ENCODE peak calls at places on chromosomes 2 and 18, in six cellular contexts. F is neural progenitor cell, D is PC-9, V is endothelial cell of umbilical vein, Q is K562, O is GM12878. P is an unnamed sample.

GRCh38 chr18:53115876-53116585 is 776.0 kb downstream of the DCC start:
- DNase-seq in O (no peak), Q (no peak), D (no peak), V (no peak), F (no peak), P (no peak)

GRCh38 chr2:62339413-62339812 is 143.5 kb downstream of the B3GNT2 start:
- DNase-seq in V (no peak), Q (no peak), F (no peak), O (no peak), D (no peak), P (no peak)

GRCh38 chr2:2662037-2662846 is 331.2 kb upstream of the MYT1L start:
- DNase-seq in D (no peak), F (no peak), O (no peak), V (no peak), Q (no peak), P (peak; percentile 7)

GRCh38 chr2:18412980-18413793 is 147.3 kb downstream of the RDH14 start:
- DNase-seq in D (no peak), Q (no peak), V (peak; percentile 65), O (no peak), F (no peak), P (peak; percentile 77)

GRCh38 chr18:43396266-43396665 is 119.0 kb upstream of the SYT4 start:
- DNase-seq in Q (no peak), D (no peak), F (peak; percentile 38), V (peak; percentile 3), O (no peak), P (peak; percentile 41)

GRCh38 chr2:205865794-205866490 is 183.6 kb downstream of the NRP2 start:
- DNase-seq in Q (no peak), O (no peak), V (peak; percentile 12), F (no peak), D (no peak), P (peak; percentile 22)

GRCh38 chr2:3480352-3481010 is 38.9 kb downstream of the ADI1 start:
- DNase-seq in V (no peak), O (no peak), D (no peak), Q (no peak), F (no peak), P (peak; percentile 6)

GRCh38 chr2:100460904-100461303 is 9.4 kb upstream of the NMS start:
- DNase-seq in V (no peak), Q (no peak), O (no peak), D (no peak), F (no peak), P (no peak)

GRCh38 chr2:20618468-20618885 is 32.4 kb downstream of the HS1BP3 start:
- DNase-seq in V (no peak), Q (no peak), O (no peak), F (no peak), D (no peak), P (peak; percentile 59)

GRCh38 chr18:63339920-63340484 is 20.4 kb upstream of the BCL2 start:
- DNase-seq in D (no peak), Q (no peak), F (peak; percentile 86), V (peak; percentile 40), O (no peak), P (peak; percentile 68)

GRCh38 chr2:21356857-21357255 is 233.1 kb downstream of the TDRD15 start:
- DNase-seq in V (no peak), Q (no peak), O (no peak), D (no peak), F (no peak), P (no peak)

GRCh38 chr2:98604547-98604946 is 3.8 kb downstream of the COA5 start:
- DNase-seq in F (no peak), O (no peak), Q (no peak), V (no peak), D (no peak), P (no peak)

GRCh38 chr18:62754026-62754425 is 38.7 kb downstream of the PHLPP1 start:
- DNase-seq in Q (no peak), F (no peak), O (no peak), D (no peak), V (no peak), P (no peak)

GRCh38 chr2:30912056-30912455 is 104.8 kb upstream of the CAPN13 start:
- DNase-seq in F (no peak), Q (no peak), V (no peak), D (no peak), O (no peak), P (no peak)

GRCh38 chr18:58640891-58641610 is 12.2 kb upstream of the ALPK2 start:
- DNase-seq in V (no peak), O (no peak), F (no peak), D (peak; percentile 49), Q (no peak), P (no peak)

GRCh38 chr2:48292429-48292828 is 237.5 kb upstream of the STON1 start:
- DNase-seq in O (no peak), V (no peak), D (no peak), F (no peak), Q (no peak), P (no peak)

GRCh38 chr18:2906522-2907458 is 60.0 kb downstream of the EMILIN2 start:
- DNase-seq in D (no peak), Q (peak; percentile 85), O (no peak), F (peak; percentile 69), V (peak; percentile 24), P (peak; percentile 69)

DNA sequence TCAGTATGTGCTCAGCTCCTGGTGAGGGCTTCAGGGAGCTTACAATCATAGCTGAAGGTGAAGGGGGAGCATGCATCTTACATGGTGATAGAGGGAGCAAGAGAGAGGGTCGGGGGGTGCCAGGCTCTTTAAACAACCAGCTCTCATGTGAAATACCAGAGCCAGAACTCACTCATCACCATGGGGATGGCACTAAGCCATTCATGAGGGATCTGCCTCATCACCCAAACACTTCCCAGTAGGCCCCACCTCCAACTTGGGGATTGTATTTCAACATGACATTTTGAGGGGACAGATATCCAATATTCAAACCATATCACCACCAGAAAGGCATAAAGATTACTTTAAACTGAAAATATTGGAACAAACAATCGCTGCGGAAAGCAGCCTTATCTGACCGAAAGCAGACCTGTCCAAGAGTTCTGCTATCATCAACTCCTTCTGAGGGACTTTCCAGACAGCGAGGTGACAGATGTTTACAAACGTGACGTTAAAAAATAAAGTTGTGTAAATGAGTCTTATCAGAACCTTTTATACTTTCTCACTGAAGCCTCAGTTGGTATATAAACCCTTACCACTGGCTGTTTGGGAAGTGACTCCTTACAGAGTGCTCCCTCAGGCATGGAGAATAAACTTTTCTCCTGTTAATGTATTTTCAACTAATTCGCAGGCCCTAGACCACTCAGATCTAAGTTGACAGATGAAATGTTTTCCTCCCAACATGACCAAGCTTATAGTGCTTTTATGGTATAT is 35.5 kb upstream of the PTH2R start:
- DNase-seq in Q (peak; percentile 31), V (no peak), D (no peak), F (no peak), O (no peak), P (peak; percentile 26)
- TF ChIP-seq EZH2 in Q (no peak), V (no peak), D (no peak), F (no peak), O (no peak), P (no peak)

GRCh38 chr18:38611036-38611964 is 1045.7 kb upstream of the CELF4 start:
- DNase-seq in F (no peak), Q (no peak), V (no peak), D (no peak), O (peak; percentile 94), P (no peak)

GRCh38 chr18:38606841-38607240 is 1041.2 kb upstream of the CELF4 start:
- DNase-seq in F (no peak), D (no peak), O (peak; percentile 30), Q (no peak), V (no peak), P (no peak)
- H3K4me1 ChIP-seq in F (peaks cover 32% of the 10 kb centered on the region), D (no peaks in the 10 kb centered on the region), O (peaks cover 28% of the 10 kb centered on the region), Q (no peaks in the 10 kb centered on the region), V (no peaks in the 10 kb centered on the region), P (no peaks in the 10 kb centered on the region)

GRCh38 chr18:25097119-25098114 is 254.5 kb downstream of the ZNF521 start:
- DNase-seq in V (peak; percentile 87), F (no peak), Q (no peak), D (no peak), O (no peak), P (no peak)
- TF ChIP-seq EZH2 in V (no peak), F (no peak), Q (no peak), D (no peak), O (no peak), P (no peak)

DNA sequence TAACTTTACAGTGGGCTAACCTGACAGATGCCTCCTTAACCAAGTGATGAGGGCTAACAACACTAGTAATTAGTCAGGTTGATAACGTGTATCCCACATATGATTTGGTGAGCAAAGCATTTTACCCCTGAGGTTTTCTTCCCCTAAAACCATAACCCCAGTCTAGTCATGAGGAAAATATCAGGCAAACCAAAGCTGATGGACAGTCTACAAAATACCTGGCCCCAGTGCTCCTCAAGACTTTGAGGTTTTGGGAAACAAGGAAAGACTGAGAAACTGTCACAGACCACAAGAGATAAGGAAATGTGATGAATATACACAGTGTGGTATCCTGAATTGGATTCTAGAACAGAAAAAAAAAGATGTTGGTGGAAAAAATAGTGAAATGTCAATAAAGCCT is 28.5 kb downstream of the MAP3K20 start:
- DNase-seq in Q (no peak), F (no peak), D (no peak), V (no peak), O (no peak), P (no peak)
- H3K4me1 ChIP-seq in Q (no peaks in the 10 kb centered on the region), F (no peaks in the 10 kb centered on the region), D (peaks cover 39% of the 10 kb centered on the region), V (no peaks in the 10 kb centered on the region), O (peaks cover 10% of the 10 kb centered on the region), P (peaks cover 20% of the 10 kb centered on the region)

GRCh38 chr2:174342600-174343342 is 8.0 kb downstream of the SP9 start:
- DNase-seq in F (peak; percentile 64), Q (no peak), O (no peak), D (no peak), V (peak; percentile 23), P (peak; percentile 41)
- TF ChIP-seq EZH2 in F (peak; percentile 92), Q (no peak), O (peak; percentile 46), D (no peak), V (no peak), P (no peak)

DNA sequence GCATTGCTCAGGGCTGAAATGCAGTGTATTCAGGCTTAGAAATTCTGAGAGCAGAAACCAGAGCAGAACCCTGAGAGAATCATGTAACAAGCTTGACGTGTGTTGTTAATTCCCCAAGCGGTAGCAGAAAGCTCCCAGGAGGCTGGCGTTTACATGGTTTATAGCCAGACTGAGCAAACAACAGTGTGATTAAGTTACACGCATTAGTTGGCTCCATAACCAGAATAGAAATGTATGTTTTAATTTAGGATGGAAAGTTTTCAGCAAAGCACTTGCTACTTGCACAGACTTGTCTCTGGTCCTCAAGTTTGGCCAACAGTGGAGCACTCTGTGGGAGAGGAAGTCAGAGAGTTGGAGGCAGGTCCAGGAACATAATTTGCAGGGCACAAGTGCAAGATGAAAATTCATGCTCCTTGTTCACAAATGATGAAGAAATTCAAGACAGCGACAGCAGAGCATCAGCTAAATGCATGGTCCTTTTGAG is 69.3 kb downstream of the MAPK4 start:
- DNase-seq in V (no peak), Q (no peak), F (no peak), D (no peak), O (no peak), P (no peak)
- H3K4me1 ChIP-seq in V (no peaks in the 10 kb centered on the region), Q (no peaks in the 10 kb centered on the region), F (peaks cover 6% of the 10 kb centered on the region), D (peaks cover 13% of the 10 kb centered on the region), O (no peaks in the 10 kb centered on the region), P (peaks cover 7% of the 10 kb centered on the region)

GRCh38 chr2:211812587-211812986 is 726.0 kb downstream of the ERBB4 start:
- DNase-seq in V (no peak), O (no peak), D (no peak), Q (no peak), F (no peak), P (no peak)

DNA sequence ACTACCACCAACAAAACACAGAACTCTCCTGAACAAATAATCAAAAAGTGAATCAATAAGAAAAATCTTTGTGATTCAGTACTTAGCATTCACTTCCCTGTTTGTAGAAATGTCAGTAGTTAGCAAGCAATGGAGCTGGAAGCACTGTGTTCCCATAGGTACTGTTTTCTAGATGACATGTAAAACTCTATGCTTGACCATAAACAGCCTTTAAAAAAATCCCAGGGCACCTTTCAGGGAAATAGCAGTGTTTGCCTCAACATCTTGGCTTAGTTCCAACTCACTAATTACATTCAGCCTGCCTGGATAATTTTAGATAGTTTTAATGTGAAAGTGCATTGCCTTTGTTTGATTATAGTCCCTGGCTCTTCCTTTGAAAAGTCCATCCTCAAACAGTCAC is 721.9 kb downstream of the ERBB4 start:
- DNase-seq in O (no peak), V (no peak), F (no peak), D (no peak), Q (no peak), P (no peak)
- TF ChIP-seq EZH2 in O (no peak), V (no peak), F (no peak), D (no peak), Q (no peak), P (no peak)

P was measured in GM23248.